ENCODE peak calls at places on chromosomes 4 and X, in five cellular contexts. M is H9, R is H1, J is neuronal stem cell, P is trophoblast cell. L is an unnamed sample.

GRCh38 chr4:48944659-48945290 is 38.2 kb upstream of the OCIAD2 start:
- DNase-seq in M (peak; percentile 71), R (no peak), J (no peak), P (no peak), L (no peak)

GRCh38 chr4:23648846-23649596 is 240.8 kb downstream of the PPARGC1A start:
- DNase-seq in M (no peak), R (no peak), J (no peak), P (no peak), L (no peak)

GRCh38 chrX:133880032-133880443 is 105.4 kb downstream of the GPC3 start:
- DNase-seq in M (no peak), R (no peak), J (no peak), P (no peak), L (no peak)

GRCh38 chr4:183097251-183098079 is 1.6 kb upstream of the WWC2 start:
- DNase-seq in M (peak; percentile 65), R (no peak), J (peak; percentile 32), P (no peak), L (peak; percentile 56)

GRCh38 chr4:52574036-52574435 is 85.1 kb downstream of the USP46 start:
- DNase-seq in M (no peak), R (no peak), J (no peak), P (no peak), L (peak; percentile 55)

GRCh38 chrX:334971-335757 is 16.6 kb upstream of the GTPBP6 start:
- DNase-seq in M (no peak), R (no peak), J (no peak), P (no peak), L (no peak)

GRCh38 chrX:53716328-53717088 is 30.0 kb upstream of the HUWE1 start:
- DNase-seq in M (no peak), R (no peak), J (no peak), P (no peak), L (no peak)

GRCh38 chr4:115453416-115453815 is 340.0 kb upstream of the NDST4 start:
- DNase-seq in M (no peak), R (no peak), J (no peak), P (no peak), L (peak; percentile 63)

GRCh38 chr4:38716271-38716670 is 52.3 kb downstream of the KLF3 start:
- DNase-seq in M (no peak), R (no peak), J (no peak), P (no peak), L (no peak)

GRCh38 chr4:25012671-25013070 is 18.1 kb downstream of the LGI2 start:
- DNase-seq in M (no peak), R (no peak), J (no peak), P (no peak), L (no peak)

GRCh38 chr4:68905598-68906237 is 45.9 kb downstream of the UGT2A3 start:
- DNase-seq in M (peak; percentile 47), R (no peak), J (peak; percentile 9), P (no peak), L (no peak)

GRCh38 chrX:107894038-107894437 is 68.4 kb downstream of the MID2 start:
- DNase-seq in M (no peak), R (no peak), J (peak; percentile 11), P (peak; percentile 6), L (peak; percentile 44)

GRCh38 chr4:17494258-17494657 is 17.6 kb downstream of the QDPR start:
- DNase-seq in M (no peak), R (no peak), J (no peak), P (no peak), L (peak; percentile 83)

GRCh38 chrX:52995974-52996304 is 37.6 kb upstream of the FAM156A start:
- DNase-seq in M (no peak), R (no peak), J (no peak), P (no peak), L (no peak)

GRCh38 chr4:129929052-129929451 is 833.1 kb downstream of the C4orf33 start:
- DNase-seq in M (no peak), R (no peak), J (no peak), P (no peak), L (no peak)

GRCh38 chr4:182492456-182492855 is 249.3 kb downstream of the TENM3 start:
- DNase-seq in M (no peak), R (no peak), J (no peak), P (no peak), L (peak; percentile 42)

GRCh38 chrX:108163333-108164082 is 71.9 kb downstream of the ATG4A start:
- DNase-seq in M (no peak), R (no peak), J (no peak), P (no peak), L (no peak)

GRCh38 chr4:156710571-156711195 is 260.9 kb downstream of the PDGFC start:
- DNase-seq in M (no peak), R (no peak), J (no peak), P (no peak), L (no peak)

GRCh38 chr4:153275380-153276276 is 68.9 kb upstream of the MND1 start:
- DNase-seq in M (no peak), R (no peak), J (no peak), P (peak; percentile 8), L (no peak)

GRCh38 chr4:13309751-13310150 is 174.4 kb downstream of the RAB28 start:
- DNase-seq in M (no peak), R (no peak), J (no peak), P (no peak), L (no peak)

GRCh38 chr4:113024373-113024772 is 25.1 kb upstream of the ANK2 start:
- DNase-seq in M (no peak), R (no peak), J (no peak), P (no peak), L (no peak)

GRCh38 chr4:14743601-14744000 is 258.7 kb upstream of the CPEB2 start:
- DNase-seq in M (no peak), R (no peak), J (no peak), P (no peak), L (no peak)

GRCh38 chr4:56513517-56513916 is 7.9 kb downstream of the ARL9 start:
- DNase-seq in M (no peak), R (no peak), J (no peak), P (no peak), L (no peak)

GRCh38 chr4:126051709-126052424 is 737.1 kb downstream of the FAT4 start:
- DNase-seq in M (no peak), R (no peak), J (no peak), P (peak; percentile 35), L (peak; percentile 69)

GRCh38 chrX:150482537-150483217 is 85.7 kb upstream of the MTM1 start:
- DNase-seq in M (no peak), R (no peak), J (no peak), P (peak; percentile 50), L (peak; percentile 85)

GRCh38 chr4:55183926-55184599 is 58.7 kb upstream of the KDR start:
- DNase-seq in M (peak; percentile 71), R (no peak), J (no peak), P (peak; percentile 50), L (peak; percentile 95)

GRCh38 chr4:101022151-101023024 is 324.9 kb downstream of the PPP3CA start:
- DNase-seq in M (no peak), R (no peak), J (no peak), P (no peak), L (no peak)

GRCh38 chrX:2272337-2272736 is 228.4 kb downstream of the DHRSX start:
- DNase-seq in M (no peak), R (no peak), J (peak; percentile 84), P (no peak), L (no peak)

GRCh38 chrX:7568597-7568996 is 274.4 kb upstream of the VCX start:
- DNase-seq in M (no peak), R (no peak), J (no peak), P (no peak), L (no peak)

GRCh38 chrX:148878371-148878770 is 378.0 kb downstream of the AFF2 start:
- DNase-seq in M (no peak), R (no peak), J (no peak), P (peak; percentile 18), L (peak; percentile 34)

GRCh38 chr4:149801416-149801815 is 14.2 kb downstream of the IQCM start:
- DNase-seq in M (no peak), R (no peak), J (no peak), P (no peak), L (no peak)

GRCh38 chrX:45400380-45400779 is 199.7 kb upstream of the DIPK2B start:
- DNase-seq in M (no peak), R (no peak), J (no peak), P (no peak), L (peak; percentile 3)
- H2BK5ac ChIP-seq in M (peak overlapping the region; percentile 100), R (no peak overlapping the region), J (no peak overlapping the region), P (no peak overlapping the region), L (no peak overlapping the region)

DNA sequence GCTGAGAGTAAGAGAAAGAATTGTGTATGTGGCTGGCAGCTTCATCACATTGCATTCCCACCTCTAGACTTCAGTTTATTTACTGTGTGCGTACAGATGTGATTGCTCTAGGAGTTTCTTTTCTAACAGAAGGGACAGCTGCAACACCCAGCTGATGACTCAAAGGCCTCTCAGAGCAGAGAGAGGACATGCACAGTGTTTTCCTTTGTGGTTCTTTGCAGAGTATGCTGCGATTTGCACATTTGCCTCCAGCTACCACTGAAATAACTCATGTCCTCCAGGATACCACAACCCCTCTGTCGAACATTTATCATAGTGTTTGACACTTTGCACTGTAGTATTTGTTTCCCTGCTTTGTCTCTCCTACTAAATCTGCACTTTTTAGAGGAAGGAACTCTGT is 294.1 kb downstream of the STIM2 start:
- DNase-seq in M (no peak), R (no peak), J (no peak), P (no peak), L (peak; percentile 93)
- H3K4me2 ChIP-seq in M (no peak overlapping the region), R (no peak overlapping the region), J (no peak overlapping the region), P (no peak overlapping the region), L (peak overlapping the region; percentile 9)

GRCh38 chrX:106863697-106864096 is 39.4 kb downstream of the RIPPLY1 start:
- DNase-seq in M (no peak), R (no peak), J (no peak), P (no peak), L (no peak)
- H2BK12ac ChIP-seq in M (no peak overlapping the region), R (no peak overlapping the region), J (no peak overlapping the region), P (no peak overlapping the region), L (no peak overlapping the region)

DNA sequence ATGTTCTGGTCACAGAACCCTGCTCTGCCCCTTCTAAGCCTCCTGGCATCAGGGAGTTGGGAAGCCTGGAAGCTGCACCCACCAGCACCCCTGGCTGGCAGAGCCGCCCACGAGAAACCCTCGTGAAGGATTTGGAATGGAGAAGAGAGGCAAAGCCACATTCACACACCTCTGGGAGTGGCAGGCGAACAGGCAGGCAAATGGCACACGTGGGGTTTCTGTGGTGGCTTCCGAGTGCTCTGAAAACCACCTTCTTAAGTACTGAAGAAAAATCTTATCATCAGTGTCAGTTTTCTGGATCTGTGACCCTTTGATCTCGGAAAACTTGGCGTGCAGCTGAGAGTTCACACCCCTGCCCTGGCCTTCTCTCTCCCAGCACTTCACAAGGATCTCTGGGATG is 442.2 kb upstream of the FRG1 start:
- DNase-seq in M (no peak), R (no peak), J (no peak), P (no peak), L (no peak)
- H2BK5ac ChIP-seq in M (no peak overlapping the region), R (no peak overlapping the region), J (no peak overlapping the region), P (no peak overlapping the region), L (no peak overlapping the region)

DNA sequence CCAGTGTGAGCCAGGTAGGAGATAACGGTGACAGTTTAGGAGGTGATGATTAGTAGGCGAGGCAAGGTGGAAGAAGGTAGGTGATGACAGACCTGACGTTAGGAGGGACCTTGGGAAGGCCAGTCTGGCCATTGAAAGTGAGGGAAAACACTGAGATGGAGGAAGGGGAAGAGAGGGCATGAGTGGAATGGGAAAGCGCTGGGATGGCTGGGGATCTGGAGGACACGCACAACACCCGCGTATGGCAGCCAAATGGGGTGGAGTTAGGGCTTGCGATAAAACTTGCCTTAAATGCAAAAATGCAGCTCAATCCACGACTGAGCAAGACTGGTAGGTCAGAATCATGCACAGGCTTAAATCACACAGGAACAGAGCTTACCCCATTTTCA is 598 bp upstream of the CDKL2 start:
- DNase-seq in M (no peak), R (no peak), J (no peak), P (no peak), L (no peak)
- H3K4me2 ChIP-seq in M (peak overlapping the region; percentile 95), R (peak overlapping the region; percentile 86), J (peak overlapping the region; percentile 88), P (peak overlapping the region; percentile 86), L (peak overlapping the region; percentile 67)